ENCODE peak calls at places on chromosomes 12 and 14, in six cellular contexts. One of them, this sample, is unnamed.

GRCh38 chr14:33999771-34000291 is 49.0 kb upstream of the EGLN3 start:
- DNase-seq in AG10803: no peak
- DNase-seq in WTC11: no peak
- DNase-seq in Peyer's patch: no peak
- DNase-seq in GM20000: no peak
- DNase-seq in mammary epithelial cell: no peak
- DNase-seq in this sample: no peak

GRCh38 chr12:105485926-105486325 is 155.4 kb downstream of the C12orf75 start:
- DNase-seq in AG10803: no peak
- DNase-seq in WTC11: no peak
- DNase-seq in Peyer's patch: no peak
- DNase-seq in GM20000: no peak
- DNase-seq in mammary epithelial cell: no peak
- DNase-seq in this sample: no peak

GRCh38 chr12:111398530-111398929 is 7.2 kb upstream of the SH2B3 start:
- DNase-seq in AG10803: no peak
- DNase-seq in WTC11: no peak
- DNase-seq in Peyer's patch: no peak
- DNase-seq in GM20000: peak; percentile 2
- DNase-seq in mammary epithelial cell: no peak
- DNase-seq in this sample: no peak

GRCh38 chr14:34179723-34180122 is 228.8 kb upstream of the EGLN3 start:
- DNase-seq in AG10803: no peak
- DNase-seq in WTC11: no peak
- DNase-seq in Peyer's patch: no peak
- DNase-seq in GM20000: no peak
- DNase-seq in mammary epithelial cell: no peak
- DNase-seq in this sample: no peak

GRCh38 chr12:65561798-65562382 is 262.4 kb upstream of the HMGA2 start:
- DNase-seq in AG10803: peak; percentile 51
- DNase-seq in WTC11: no peak
- DNase-seq in Peyer's patch: no peak
- DNase-seq in GM20000: no peak
- DNase-seq in mammary epithelial cell: peak; percentile 48
- DNase-seq in this sample: no peak

GRCh38 chr14:73452341-73453191 is 5.8 kb downstream of the NUMB start:
- DNase-seq in AG10803: peak; percentile 84
- DNase-seq in WTC11: no peak
- DNase-seq in Peyer's patch: no peak
- DNase-seq in GM20000: no peak
- DNase-seq in mammary epithelial cell: peak; percentile 39
- DNase-seq in this sample: no peak

GRCh38 chr12:29537292-29537691 is 39.8 kb upstream of the OVCH1 start:
- DNase-seq in AG10803: no peak
- DNase-seq in WTC11: no peak
- DNase-seq in Peyer's patch: no peak
- DNase-seq in GM20000: no peak
- DNase-seq in mammary epithelial cell: peak; percentile 87
- DNase-seq in this sample: no peak

GRCh38 chr14:101499080-101499479 is 62.2 kb upstream of the DIO3 start:
- DNase-seq in AG10803: no peak
- DNase-seq in WTC11: no peak
- DNase-seq in Peyer's patch: no peak
- DNase-seq in GM20000: no peak
- DNase-seq in mammary epithelial cell: no peak
- DNase-seq in this sample: no peak

GRCh38 chr12:24015771-24016170 is 66.3 kb upstream of the SOX5 start:
- DNase-seq in AG10803: no peak
- DNase-seq in WTC11: no peak
- DNase-seq in Peyer's patch: no peak
- DNase-seq in GM20000: no peak
- DNase-seq in mammary epithelial cell: no peak
- DNase-seq in this sample: no peak

GRCh38 chr12:24709201-24709600 is 239.7 kb downstream of the BCAT1 start:
- DNase-seq in AG10803: peak; percentile 2
- DNase-seq in WTC11: no peak
- DNase-seq in Peyer's patch: no peak
- DNase-seq in GM20000: no peak
- DNase-seq in mammary epithelial cell: peak; percentile 38
- DNase-seq in this sample: no peak

GRCh38 chr12:17108877-17109520 is 503.0 kb upstream of the LMO3 start:
- DNase-seq in AG10803: no peak
- DNase-seq in WTC11: no peak
- DNase-seq in Peyer's patch: no peak
- DNase-seq in GM20000: no peak
- DNase-seq in mammary epithelial cell: no peak
- DNase-seq in this sample: no peak

GRCh38 chr12:47851303-47851952 is 31.7 kb upstream of the HDAC7 start:
- DNase-seq in AG10803: no peak
- DNase-seq in WTC11: no peak
- DNase-seq in Peyer's patch: no peak
- DNase-seq in GM20000: no peak
- DNase-seq in mammary epithelial cell: no peak
- DNase-seq in this sample: no peak

GRCh38 chr14:59768855-59769254 is 101.7 kb downstream of the RTN1 start:
- DNase-seq in AG10803: no peak
- DNase-seq in WTC11: no peak
- DNase-seq in Peyer's patch: no peak
- DNase-seq in GM20000: no peak
- DNase-seq in mammary epithelial cell: no peak
- DNase-seq in this sample: no peak

GRCh38 chr12:43836455-43836989 is 641 bp downstream of the TMEM117 start:
- DNase-seq in AG10803: peak; percentile 53
- DNase-seq in WTC11: no peak
- DNase-seq in Peyer's patch: no peak
- DNase-seq in GM20000: peak; percentile 30
- DNase-seq in mammary epithelial cell: no peak
- DNase-seq in this sample: no peak

GRCh38 chr12:70255311-70255710 is 12.1 kb downstream of the CNOT2 start:
- DNase-seq in AG10803: peak; percentile 23
- DNase-seq in WTC11: no peak
- DNase-seq in Peyer's patch: no peak
- DNase-seq in GM20000: no peak
- DNase-seq in mammary epithelial cell: peak; percentile 12
- DNase-seq in this sample: no peak

GRCh38 chr12:105064564-105065222 is 19.6 kb downstream of the ALDH1L2 start:
- DNase-seq in AG10803: no peak
- DNase-seq in WTC11: peak; percentile 18
- DNase-seq in Peyer's patch: no peak
- DNase-seq in GM20000: no peak
- DNase-seq in mammary epithelial cell: no peak
- DNase-seq in this sample: no peak

GRCh38 chr14:21999400-21999799 is 325.8 kb upstream of the OR4E1 start:
- DNase-seq in AG10803: no peak
- DNase-seq in WTC11: no peak
- DNase-seq in Peyer's patch: no peak
- DNase-seq in GM20000: no peak
- DNase-seq in mammary epithelial cell: peak; percentile 8
- DNase-seq in this sample: no peak

GRCh38 chr14:106843951-106844483 is 1317.6 kb downstream of the TMEM121 start:
- DNase-seq in AG10803: no peak
- DNase-seq in WTC11: no peak
- DNase-seq in Peyer's patch: peak; percentile 61
- DNase-seq in GM20000: no peak
- DNase-seq in mammary epithelial cell: peak; percentile 66
- DNase-seq in this sample: no peak

GRCh38 chr12:116759783-116760581 is 21.9 kb downstream of the RNFT2 start:
- DNase-seq in AG10803: no peak
- DNase-seq in WTC11: peak; percentile 77
- DNase-seq in Peyer's patch: peak; percentile 17
- DNase-seq in GM20000: no peak
- DNase-seq in mammary epithelial cell: no peak
- DNase-seq in this sample: no peak
- TF ChIP-seq CTCF in AG10803: no peak
- TF ChIP-seq CTCF in WTC11: no peak
- TF ChIP-seq CTCF in Peyer's patch: no peak
- TF ChIP-seq CTCF in GM20000: no peak
- TF ChIP-seq CTCF in mammary epithelial cell: no peak
- TF ChIP-seq CTCF in this sample: no peak

GRCh38 chr14:100419856-100420255 is 96.7 kb downstream of the SLC25A47 start:
- DNase-seq in AG10803: no peak
- DNase-seq in WTC11: peak; percentile 41
- DNase-seq in Peyer's patch: no peak
- DNase-seq in GM20000: no peak
- DNase-seq in mammary epithelial cell: no peak
- DNase-seq in this sample: no peak
- TF ChIP-seq CTCF in AG10803: no peak
- TF ChIP-seq CTCF in WTC11: no peak
- TF ChIP-seq CTCF in Peyer's patch: no peak
- TF ChIP-seq CTCF in GM20000: no peak
- TF ChIP-seq CTCF in mammary epithelial cell: no peak
- TF ChIP-seq CTCF in this sample: no peak

GRCh38 chr14:103078420-103078749 is 5.6 kb upstream of the LBHD2 start:
- DNase-seq in AG10803: peak; percentile 74
- DNase-seq in WTC11: peak; percentile 77
- DNase-seq in Peyer's patch: peak; percentile 77
- DNase-seq in GM20000: peak; percentile 91
- DNase-seq in mammary epithelial cell: peak; percentile 58
- DNase-seq in this sample: peak; percentile 65
- TF ChIP-seq CTCF in AG10803: peak; percentile 81
- TF ChIP-seq CTCF in WTC11: peak; percentile 68
- TF ChIP-seq CTCF in Peyer's patch: peak; percentile 78
- TF ChIP-seq CTCF in GM20000: peak; percentile 67
- TF ChIP-seq CTCF in mammary epithelial cell: peak; percentile 85
- TF ChIP-seq CTCF in this sample: no peak

GRCh38 chr12:63348544-63348943 is 197.5 kb upstream of the AVPR1A start:
- DNase-seq in AG10803: no peak
- DNase-seq in WTC11: no peak
- DNase-seq in Peyer's patch: no peak
- DNase-seq in GM20000: no peak
- DNase-seq in mammary epithelial cell: peak; percentile 24
- DNase-seq in this sample: no peak

GRCh38 chr12:63354919-63355318 is 203.9 kb upstream of the AVPR1A start:
- DNase-seq in AG10803: no peak
- DNase-seq in WTC11: no peak
- DNase-seq in Peyer's patch: no peak
- DNase-seq in GM20000: no peak
- DNase-seq in mammary epithelial cell: no peak
- DNase-seq in this sample: no peak

GRCh38 chr12:63351370-63351769 is 200.4 kb upstream of the AVPR1A start:
- DNase-seq in AG10803: no peak
- DNase-seq in WTC11: no peak
- DNase-seq in Peyer's patch: no peak
- DNase-seq in GM20000: no peak
- DNase-seq in mammary epithelial cell: no peak
- DNase-seq in this sample: no peak

DNA sequence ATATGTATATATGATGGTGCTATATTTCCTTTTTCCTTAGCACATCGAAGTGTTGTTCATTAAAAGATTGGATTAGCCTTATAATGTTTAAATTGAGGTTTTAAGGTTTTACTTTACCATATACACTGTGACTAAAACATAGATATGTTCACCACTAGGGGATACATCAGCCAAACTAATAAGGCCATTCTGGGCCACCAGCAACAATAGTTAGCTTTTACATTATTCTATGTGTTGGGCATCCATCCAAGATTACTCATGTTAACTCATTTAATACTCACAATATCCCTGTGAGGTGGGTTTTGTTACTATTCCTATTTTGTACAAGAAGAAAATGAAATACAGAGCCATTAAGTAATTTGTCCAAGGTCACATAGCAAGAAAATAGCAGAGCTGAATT is 202.6 kb upstream of the AVPR1A start:
- DNase-seq in AG10803: no peak
- DNase-seq in WTC11: no peak
- DNase-seq in Peyer's patch: no peak
- DNase-seq in GM20000: no peak
- DNase-seq in mammary epithelial cell: peak; percentile 64
- DNase-seq in this sample: no peak
- TF ChIP-seq CTCF in AG10803: no peak
- TF ChIP-seq CTCF in WTC11: no peak
- TF ChIP-seq CTCF in Peyer's patch: no peak
- TF ChIP-seq CTCF in GM20000: no peak
- TF ChIP-seq CTCF in mammary epithelial cell: peak; percentile 37
- TF ChIP-seq CTCF in this sample: no peak

GRCh38 chr14:95196268-95196667 is 38.9 kb upstream of the DICER1 start:
- DNase-seq in AG10803: no peak
- DNase-seq in WTC11: no peak
- DNase-seq in Peyer's patch: no peak
- DNase-seq in GM20000: peak; percentile 61
- DNase-seq in mammary epithelial cell: no peak
- DNase-seq in this sample: no peak
- TF ChIP-seq CTCF in AG10803: peak; percentile 22
- TF ChIP-seq CTCF in WTC11: no peak
- TF ChIP-seq CTCF in Peyer's patch: no peak
- TF ChIP-seq CTCF in GM20000: peak; percentile 26
- TF ChIP-seq CTCF in mammary epithelial cell: no peak
- TF ChIP-seq CTCF in this sample: no peak

DNA sequence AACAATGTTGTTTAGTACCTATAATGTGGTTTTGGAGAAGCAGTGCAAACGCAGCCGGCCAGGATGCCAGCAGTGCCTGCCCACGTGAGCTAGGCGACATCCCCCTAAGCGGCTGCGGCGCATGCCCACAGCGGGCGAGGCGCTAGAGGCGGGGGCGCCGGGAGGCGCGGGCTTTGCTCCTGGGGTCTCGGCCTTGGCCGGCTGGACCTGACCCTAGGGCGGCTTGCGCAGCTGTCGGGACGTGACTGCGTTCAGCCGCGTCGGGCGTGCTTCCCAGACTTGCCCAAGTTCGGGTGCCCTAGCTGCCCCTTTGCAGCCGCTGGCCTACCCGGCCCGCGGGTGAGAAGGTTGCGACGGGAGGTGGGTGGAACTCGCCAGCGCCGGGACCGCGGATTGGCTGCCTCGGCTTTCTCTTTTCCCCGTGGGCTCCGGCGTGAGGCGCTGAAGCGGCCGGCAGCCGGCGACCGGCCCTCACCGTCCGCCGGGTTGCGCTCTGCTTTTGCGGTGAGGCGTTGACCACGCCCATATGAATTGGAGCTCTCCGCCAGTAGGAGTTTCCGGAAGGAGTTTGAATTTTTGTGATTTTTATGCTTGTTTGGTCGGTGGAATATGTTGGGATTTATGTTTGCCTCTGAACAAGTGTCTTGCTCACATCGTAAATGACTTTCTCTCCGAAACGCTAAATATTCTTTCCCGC is at the start of gene TMEM19:
- DNase-seq in AG10803: peak; percentile 89
- DNase-seq in WTC11: peak; percentile 86
- DNase-seq in Peyer's patch: peak; percentile 88
- DNase-seq in GM20000: peak; percentile 88
- DNase-seq in mammary epithelial cell: peak; percentile 91
- DNase-seq in this sample: peak; percentile 49
- TF ChIP-seq CTCF in AG10803: peak; percentile 28
- TF ChIP-seq CTCF in WTC11: no peak
- TF ChIP-seq CTCF in Peyer's patch: no peak
- TF ChIP-seq CTCF in GM20000: peak; percentile 39
- TF ChIP-seq CTCF in mammary epithelial cell: no peak
- TF ChIP-seq CTCF in this sample: no peak

This sample was measured in omental fat pad.